ENCODE peak calls at places on chromosomes 16 and 17, in ten cellular contexts. J is fibroblast of mammary gland; D is stimulated activated CD8-positive, alpha-beta memory T cell treated with anti-CD3 and anti-CD28 coated beads, Interleukin-2, amount 100 ng/mL, for 48 hours; G is anterior cingulate cortex; P is CD4-positive, alpha-beta T cell; L is neural progenitor cell; S is cardiac muscle cell; I is foreskin fibroblast; Y is A172; C is effector memory CD8-positive, alpha-beta T cell. Z is an unnamed sample.

GRCh38 chr16:89166696-89167424 is 4.7 kb upstream of the CDH15 start:
- DNase-seq in C (no peak), D (no peak), S (no peak), L (no peak), G (no peak), I (no peak), Y (no peak), J (peak), P (no peak), Z (no peak)

GRCh38 chr16:50213939-50214519 is 52.3 kb upstream of the ADCY7 start:
- DNase-seq in L (peak), C (peak), J (peak), D (no peak), I (peak), Y (peak), P (no peak), S (peak), G (no peak), Z (peak)

GRCh38 chr17:81934098-81934757 is 2.9 kb downstream of the PYCR1 start:
- DNase-seq in J (no peak), P (no peak), C (no peak), Y (no peak), G (no peak), S (no peak), D (no peak), L (no peak), I (no peak), Z (no peak)

GRCh38 chr16:88320947-88321634 is 61.7 kb upstream of the ZNF469 start:
- DNase-seq in P (no peak), G (no peak), J (no peak), S (no peak), Y (peak), L (no peak), D (no peak), C (no peak), I (no peak), Z (no peak)

GRCh38 chr16:4327782-4328579 is 12.1 kb downstream of the GLIS2 start:
- DNase-seq in C (peak), L (peak), P (peak), D (no peak), J (peak), S (peak), Y (peak), I (peak), G (peak), Z (peak)

GRCh38 chr16:28946681-28947080 is 4.1 kb upstream of the NFATC2IP start:
- DNase-seq in J (no peak), G (no peak), D (no peak), S (no peak), P (no peak), Y (no peak), C (no peak), L (no peak), I (no peak), Z (no peak)

GRCh38 chr17:10638151-10638550 is 19.0 kb downstream of the MYH3 start:
- DNase-seq in P (no peak), J (no peak), S (no peak), G (no peak), I (no peak), L (no peak), Y (no peak), D (no peak), C (no peak), Z (no peak)

GRCh38 chr16:88306411-88306810 is 76.3 kb upstream of the ZNF469 start:
- DNase-seq in L (no peak), C (no peak), J (no peak), S (no peak), D (no peak), Y (no peak), G (no peak), I (no peak), P (no peak), Z (no peak)

GRCh38 chr17:59641799-59642484 is 22.2 kb downstream of the CLTC start:
- DNase-seq in Y (peak), I (no peak), L (no peak), C (no peak), S (no peak), P (no peak), J (no peak), D (no peak), G (no peak), Z (no peak)

GRCh38 chr16:56354746-56355145 is 70.6 kb downstream of the AMFR start:
- DNase-seq in C (no peak), I (no peak), D (no peak), L (no peak), G (no peak), S (no peak), J (no peak), P (no peak), Y (no peak), Z (no peak)

GRCh38 chr17:57670769-57671545 is 74.1 kb downstream of the CCDC182 start:
- DNase-seq in J (no peak), S (no peak), Y (no peak), P (no peak), G (no peak), D (no peak), I (no peak), L (no peak), C (no peak), Z (no peak)

GRCh38 chr16:78821335-78821734 is 721.9 kb downstream of the WWOX start:
- DNase-seq in G (no peak), P (no peak), C (no peak), L (no peak), J (no peak), Y (no peak), I (no peak), S (no peak), D (no peak), Z (no peak)

GRCh38 chr17:957856-958421 is 21.6 kb downstream of the NXN start:
- DNase-seq in I (no peak), C (no peak), Y (peak), P (no peak), D (no peak), G (no peak), L (no peak), J (no peak), S (no peak), Z (no peak)

GRCh38 chr16:59192551-59193199 is 458.6 kb upstream of the GOT2 start:
- DNase-seq in Y (no peak), C (no peak), J (peak), G (no peak), D (no peak), P (no peak), S (no peak), I (no peak), L (peak), Z (no peak)

Z was measured in midbrain.